ENCODE peak calls at places on chromosomes 11 and 22, in six cellular contexts. J, H, M, R, O and C are unnamed samples.

GRCh38 chr11:112885744-112886706 is 75.2 kb upstream of the NCAM1 start:
- DNase-seq in M (no peak), H (no peak), J (peak; percentile 58), R (no peak), O (no peak), C (peak; percentile 57)

GRCh38 chr22:25702046-25702445 is 39.9 kb upstream of the MYO18B start:
- DNase-seq in M (no peak), J (peak; percentile 5), H (peak; percentile 10), O (peak; percentile 22), R (no peak), C (peak; percentile 10)

GRCh38 chr22:38348751-38349496 is 31.7 kb upstream of the CSNK1E start:
- DNase-seq in R (no peak), M (peak; percentile 64), H (no peak), J (no peak), O (no peak), C (no peak)

GRCh38 chr11:134579709-134580634 is 167.9 kb upstream of the B3GAT1 start:
- DNase-seq in J (peak; percentile 77), H (no peak), R (peak; percentile 34), M (peak; percentile 79), O (no peak), C (peak; percentile 18)

GRCh38 chr22:40289991-40290459 is 56.3 kb upstream of the ADSL start:
- DNase-seq in J (no peak), O (no peak), R (peak; percentile 38), H (peak; percentile 62), M (no peak), C (no peak)

GRCh38 chr22:21103633-21104032 is 57.9 kb downstream of the LRRC74B start:
- DNase-seq in M (no peak), J (no peak), O (no peak), R (no peak), H (no peak), C (no peak)

GRCh38 chr22:35705141-35705540 is 12.5 kb upstream of the APOL5 start:
- DNase-seq in J (no peak), H (peak; percentile 69), O (no peak), R (no peak), M (no peak), C (peak; percentile 41)

GRCh38 chr11:45366196-45366595 is 80.1 kb upstream of the SYT13 start:
- DNase-seq in H (no peak), J (no peak), M (peak; percentile 55), R (no peak), O (no peak), C (no peak)

GRCh38 chr11:3203221-3204043 is 15.2 kb downstream of the MRGPRG start:
- DNase-seq in H (no peak), R (no peak), J (peak; percentile 38), M (no peak), O (no peak), C (peak; percentile 11)

GRCh38 chr11:27717377-27717776 is 17.1 kb upstream of the BDNF start:
- DNase-seq in R (no peak), H (no peak), O (peak; percentile 63), J (peak; percentile 20), M (no peak), C (no peak)

GRCh38 chr11:68020575-68020974 is 9.9 kb upstream of the NDUFS8 start:
- DNase-seq in H (peak; percentile 42), O (peak; percentile 45), R (no peak), J (no peak), M (no peak), C (no peak)

GRCh38 chr11:12163181-12163841 is 52.9 kb downstream of the MICAL2 start:
- DNase-seq in R (no peak), M (no peak), J (no peak), O (no peak), H (peak; percentile 86), C (no peak)